ENCODE peak calls at places on chromosomes 1 and 21, in seven cellular contexts. C is uterus, U is glutamatergic neuron, A is cardiac fibroblast, Q is GM23338, W is stomach, Z is body of pancreas. O is an unnamed sample.

GRCh38 chr1:29975036-29975694 is 738.8 kb downstream of the PTPRU start:
- DNase-seq in C (no peak), W (no peak), A (peak), Q (peak), U (no peak), Z (no peak), O (peak)

GRCh38 chr21:45405271-45405818 is 380 bp downstream of the COL18A1 start:
- DNase-seq in W (no peak), A (peak), U (no peak), Q (no peak), C (peak), Z (peak), O (no peak)

GRCh38 chr1:178456472-178456871 is 40.3 kb downstream of the CLEC20A start:
- DNase-seq in Q (no peak), A (no peak), Z (no peak), W (no peak), U (no peak), C (no peak), O (no peak)

GRCh38 chr1:228804640-228805413 is 69.5 kb downstream of the RHOU start:
- DNase-seq in C (peak), Q (peak), W (peak), A (no peak), Z (no peak), U (peak), O (no peak)

GRCh38 chr21:24045775-24046215 is 1561.5 kb downstream of the MRPL39 start:
- DNase-seq in Q (peak), C (peak), Z (peak), U (peak), W (peak), A (peak), O (no peak)

GRCh38 chr1:54402896-54403295 is 3.3 kb downstream of the SSBP3 start:
- DNase-seq in Z (no peak), W (peak), C (no peak), U (no peak), Q (no peak), A (no peak), O (no peak)

GRCh38 chr1:50109647-50110075 is 941 bp downstream of the ELAVL4 start:
- DNase-seq in Q (peak), A (no peak), C (no peak), Z (no peak), W (no peak), U (peak), O (no peak)

GRCh38 chr1:109282497-109282951 is 421 bp downstream of the PSRC1 start:
- DNase-seq in Q (peak), U (no peak), W (no peak), Z (no peak), C (no peak), A (no peak), O (no peak)

GRCh38 chr1:21175324-21175669 is 1.4 kb downstream of the EIF4G3 start:
- DNase-seq in Z (peak), Q (no peak), A (peak), U (no peak), W (peak), C (no peak), O (no peak)

GRCh38 chr21:25997788-25998611 is 172.6 kb downstream of the APP start:
- DNase-seq in A (peak), Q (peak), C (no peak), U (no peak), W (peak), Z (peak), O (peak)

GRCh38 chr1:62900566-62900965 is 116.6 kb downstream of the ATG4C start:
- DNase-seq in W (no peak), A (no peak), Q (peak), Z (no peak), C (no peak), U (no peak), O (no peak)

GRCh38 chr1:16925635-16926490 is 4.1 kb downstream of the CROCC start:
- DNase-seq in Q (no peak), Z (no peak), U (no peak), W (no peak), A (no peak), C (no peak), O (no peak)

GRCh38 chr1:212966619-212967018 is 16.3 kb downstream of the VASH2 start:
- DNase-seq in U (no peak), Z (no peak), C (no peak), W (no peak), Q (no peak), A (no peak), O (no peak)

GRCh38 chr1:112637257-112638108 is 17.9 kb downstream of the CAPZA1 start:
- DNase-seq in U (no peak), Z (no peak), Q (no peak), C (no peak), A (peak), W (no peak), O (no peak)

GRCh38 chr1:101460709-101461108 is 223.9 kb downstream of the S1PR1 start:
- DNase-seq in Z (no peak), W (no peak), U (no peak), A (no peak), Q (no peak), C (no peak), O (no peak)

GRCh38 chr1:235597867-235598553 is 51.6 kb downstream of the GNG4 start:
- DNase-seq in Z (no peak), Q (peak), W (no peak), A (peak), C (no peak), U (no peak), O (no peak)
- TF ChIP-seq CTCF in Z (no peak), Q (peak), W (peak), A (peak), C (no peak), U (peak), O (peak)

DNA sequence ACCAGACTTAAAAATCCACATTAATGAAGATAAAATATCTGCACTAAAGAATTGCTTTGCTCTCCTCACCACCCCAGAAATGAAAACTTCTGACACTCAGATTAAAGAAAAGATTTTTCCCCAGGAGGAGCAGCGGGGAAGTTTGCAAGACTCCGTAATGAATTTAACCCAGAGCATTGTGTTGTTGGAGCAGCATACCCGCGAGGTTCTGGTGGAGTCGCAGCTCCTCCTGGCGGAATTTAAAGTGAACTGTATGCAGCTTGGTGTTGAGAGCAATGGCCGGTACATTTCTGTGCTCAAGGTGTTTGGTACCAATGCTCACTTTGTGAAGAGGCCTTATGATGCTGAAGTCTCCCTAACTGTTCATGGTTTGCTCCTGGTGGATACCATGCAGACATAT is 46.4 kb downstream of the VPS13D start:
- DNase-seq in C (peak), Z (peak), U (peak), A (peak), Q (peak), W (peak), O (no peak)
- TF ChIP-seq CTCF in C (peak), Z (peak), U (peak), A (peak), Q (peak), W (peak), O (peak)

DNA sequence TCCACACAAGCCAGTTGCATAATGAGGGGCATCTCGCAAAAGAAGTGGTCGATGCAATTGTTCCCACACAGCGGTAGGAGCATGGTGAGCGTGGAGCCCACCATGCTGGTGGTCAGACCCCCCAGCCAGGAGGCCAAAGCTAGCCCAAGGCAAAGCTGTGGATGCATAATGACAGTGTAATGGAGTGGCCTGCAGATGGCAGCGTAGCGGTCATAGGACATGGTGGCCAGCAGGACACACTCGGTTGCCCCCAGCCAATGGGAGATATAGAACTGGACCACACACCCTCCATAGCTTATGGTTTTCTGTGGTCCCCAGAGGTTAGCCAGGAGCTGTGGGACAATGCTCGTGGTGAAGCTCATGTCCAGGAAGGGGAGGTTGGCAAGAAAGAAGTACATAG is 4.3 kb downstream of the OR2C3 start:
- DNase-seq in Q (peak), U (no peak), C (no peak), W (no peak), A (no peak), Z (no peak), O (no peak)
- TF ChIP-seq CTCF in Q (peak), U (no peak), C (no peak), W (no peak), A (no peak), Z (no peak), O (no peak)

GRCh38 chr1:245291351-245291750 is 136.6 kb downstream of the KIF26B start:
- DNase-seq in Q (no peak), C (no peak), U (no peak), Z (no peak), W (no peak), A (no peak), O (no peak)

GRCh38 chr1:245292141-245292540 is 137.4 kb downstream of the KIF26B start:
- DNase-seq in U (no peak), A (no peak), Q (no peak), W (no peak), Z (no peak), C (no peak), O (no peak)

GRCh38 chr1:245292571-245292970 is 137.8 kb downstream of the KIF26B start:
- DNase-seq in W (no peak), Z (no peak), Q (no peak), C (no peak), A (no peak), U (no peak), O (no peak)

GRCh38 chr1:245288796-245289195 is 134.0 kb downstream of the KIF26B start:
- DNase-seq in Z (no peak), C (no peak), W (no peak), Q (no peak), U (no peak), A (peak), O (no peak)

DNA sequence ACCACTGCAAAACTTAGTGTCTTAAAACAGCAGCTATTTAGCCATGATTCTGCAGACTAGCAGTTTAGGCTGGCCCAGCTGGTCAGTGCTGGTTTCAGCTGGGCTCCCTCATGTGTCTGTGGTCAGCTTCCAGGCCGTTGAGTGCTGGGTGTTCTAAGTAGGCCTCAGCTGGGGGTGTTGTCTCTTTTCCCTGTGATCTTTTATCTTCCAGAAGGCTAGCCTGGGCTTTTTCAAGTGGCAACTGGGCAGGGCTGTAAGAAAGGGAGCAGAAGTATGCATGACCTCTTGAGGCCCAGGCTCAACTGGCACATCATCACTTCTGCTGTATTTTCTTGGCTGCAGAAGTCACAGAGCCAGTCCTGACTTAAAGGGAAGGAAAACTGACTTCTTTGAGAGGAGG is 136.1 kb downstream of the KIF26B start:
- DNase-seq in W (no peak), A (no peak), Q (no peak), U (no peak), C (no peak), Z (no peak), O (no peak)
- TF ChIP-seq CTCF in W (no peak), A (no peak), Q (no peak), U (no peak), C (no peak), Z (no peak), O (no peak)

DNA sequence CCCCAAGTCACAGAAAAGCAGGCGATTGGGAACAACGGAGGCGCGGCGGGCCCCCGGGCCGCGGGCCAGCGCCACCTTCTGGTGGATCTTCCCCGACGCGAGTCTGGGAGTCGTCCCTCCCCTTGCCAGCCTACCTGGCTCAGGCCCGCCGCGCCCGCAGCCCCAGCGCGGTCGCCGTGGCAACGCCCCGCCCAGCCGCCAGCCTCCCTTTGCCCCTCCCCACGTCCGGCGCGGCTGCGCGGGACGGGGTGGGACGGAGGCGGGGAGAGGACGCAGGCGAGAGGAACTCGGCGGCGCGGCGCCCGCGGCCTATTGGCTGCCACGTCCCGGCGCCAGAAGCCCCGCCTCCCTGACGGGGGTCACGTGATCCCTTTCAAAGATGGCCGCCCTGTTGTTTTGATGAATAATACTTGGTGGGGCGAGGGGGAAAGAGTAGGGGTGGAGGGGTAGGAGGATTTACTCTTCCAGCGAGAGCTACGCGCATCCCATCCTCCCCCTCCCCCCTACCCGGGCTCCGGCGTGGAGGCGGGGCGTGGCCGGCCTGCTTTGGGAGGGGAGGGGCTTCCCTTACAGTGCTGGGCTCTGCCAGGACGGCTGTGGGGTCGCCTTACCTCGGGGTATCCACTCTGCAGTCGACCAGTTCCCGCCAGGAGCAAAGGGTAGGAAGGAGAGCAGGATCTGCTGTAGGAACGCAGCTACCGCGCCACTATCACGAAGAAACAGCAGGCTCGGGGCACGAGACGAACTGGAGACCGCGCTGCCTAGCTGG is at the start of gene UBE4B:
- DNase-seq in U (peak), Z (peak), Q (peak), C (peak), A (peak), W (peak), O (peak)
- TF ChIP-seq CTCF in U (peak), Z (peak), Q (peak), C (peak), A (peak), W (peak), O (peak)